ENCODE peak calls at places on chromosomes 4 and X, in eight cellular contexts. P is stomach; U is CD8-positive, alpha-beta memory T cell; J is uterus; M is fibroblast of lung; W is upper lobe of right lung; X is neuronal stem cell; C is adrenal gland. A is an unnamed sample.

GRCh38 chrX:97685753-97686152 is 802.0 kb downstream of the RPA4 start:
- DNase-seq in P (no peak), U (no peak), J (no peak), M (peak; percentile 23), W (no peak), X (no peak), C (peak; percentile 53), A (no peak)

GRCh38 chr4:78519962-78520361 is 31.6 kb upstream of the ANXA3 start:
- DNase-seq in P (no peak), U (no peak), J (no peak), M (no peak), W (no peak), X (no peak), C (no peak), A (no peak)

GRCh38 chr4:54082168-54082567 is 17.8 kb upstream of the CHIC2 start:
- DNase-seq in P (peak; percentile 46), U (no peak), J (no peak), M (peak; percentile 98), W (no peak), X (no peak), C (peak; percentile 76), A (no peak)

GRCh38 chr4:2767705-2768074 is 11.6 kb upstream of the TNIP2 start:
- DNase-seq in P (no peak), U (no peak), J (no peak), M (no peak), W (no peak), X (no peak), C (no peak), A (no peak)

GRCh38 chr4:69617083-69617694 is 22.3 kb downstream of the UGT2A2 start:
- DNase-seq in P (no peak), U (no peak), J (no peak), M (peak; percentile 51), W (no peak), X (peak; percentile 45), C (no peak), A (no peak)

GRCh38 chr4:125191252-125191651 is 123.5 kb upstream of the FAT4 start:
- DNase-seq in P (no peak), U (no peak), J (no peak), M (peak; percentile 95), W (no peak), X (no peak), C (no peak), A (no peak)

GRCh38 chr4:75990129-75990528 is 616 bp downstream of the SDAD1 start:
- DNase-seq in P (no peak), U (no peak), J (no peak), M (peak; percentile 14), W (no peak), X (no peak), C (no peak), A (no peak)

GRCh38 chr4:154045086-154045485 is 256.2 kb upstream of the SFRP2 start:
- DNase-seq in P (no peak), U (no peak), J (no peak), M (no peak), W (no peak), X (no peak), C (no peak), A (no peak)

GRCh38 chr4:52015366-52015765 is 4.8 kb downstream of the LRRC66 start:
- DNase-seq in P (no peak), U (no peak), J (no peak), M (peak; percentile 5), W (no peak), X (no peak), C (no peak), A (no peak)

GRCh38 chr4:76673361-76673760 is 224.6 kb downstream of the SOWAHB start:
- DNase-seq in P (no peak), U (no peak), J (no peak), M (no peak), W (no peak), X (no peak), C (no peak), A (no peak)

GRCh38 chrX:85288992-85289723 is 45.4 kb downstream of the ZNF711 start:
- DNase-seq in P (no peak), U (no peak), J (no peak), M (no peak), W (no peak), X (no peak), C (no peak), A (no peak)

DNA sequence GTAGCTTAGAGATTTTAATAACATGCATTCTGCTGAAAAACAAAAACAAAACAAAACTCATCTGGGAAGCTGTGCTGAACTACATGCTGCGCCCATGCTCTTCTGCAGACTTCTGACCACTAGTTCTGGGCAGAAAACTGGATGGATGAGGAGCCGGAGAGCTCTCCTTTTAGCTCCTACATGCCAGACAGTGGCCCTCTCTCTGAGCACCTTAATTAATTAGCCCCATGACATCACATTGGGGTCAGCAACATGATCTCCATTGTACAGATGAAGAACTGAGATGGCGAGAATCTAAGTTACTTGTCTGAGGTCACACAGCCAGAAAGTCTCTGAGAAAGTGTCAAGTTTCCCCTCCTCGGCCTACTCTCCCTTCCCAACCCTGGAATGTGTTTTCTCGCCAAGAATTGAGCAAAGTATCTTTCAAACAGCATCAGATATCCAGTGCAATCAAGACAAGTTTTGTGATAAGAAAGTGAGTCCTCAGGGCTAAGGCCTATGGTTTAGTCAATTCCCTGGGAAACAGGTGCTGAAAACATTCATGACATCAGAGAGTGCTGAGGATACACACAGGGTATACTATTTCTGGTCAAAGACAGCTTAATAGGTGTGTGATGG is 21.6 kb downstream of the SCD5 start:
- DNase-seq in P (no peak), U (no peak), J (no peak), M (peak; percentile 88), W (no peak), X (no peak), C (no peak), A (no peak)
- H3K27ac ChIP-seq in P (no peak overlapping the region), U (no peak overlapping the region), J (no peak overlapping the region), M (no peak overlapping the region), W (no peak overlapping the region), X (no peak overlapping the region), C (no peak overlapping the region), A (peak overlapping the region; percentile 53)

GRCh38 chr4:4341861-4342650 is 44.8 kb upstream of the NSG1 start:
- DNase-seq in P (no peak), U (no peak), J (no peak), M (no peak), W (no peak), X (no peak), C (no peak), A (no peak)
- H3K27me3 ChIP-seq in P (peaks cover 5% of the 10 kb centered on the region), U (no peaks in the 10 kb centered on the region), J (no peaks in the 10 kb centered on the region), M (peaks cover 4% of the 10 kb centered on the region), W (no peaks in the 10 kb centered on the region), X (peaks cover 18% of the 10 kb centered on the region), C (no peaks in the 10 kb centered on the region), A (no peaks in the 10 kb centered on the region)

GRCh38 chr4:74284074-74284473 is 24.2 kb upstream of the EPGN start:
- DNase-seq in P (no peak), U (no peak), J (no peak), M (peak; percentile 90), W (no peak), X (no peak), C (no peak), A (no peak)
- H3K27ac ChIP-seq in P (no peak overlapping the region), U (no peak overlapping the region), J (no peak overlapping the region), M (peak overlapping the region; percentile 7), W (no peak overlapping the region), X (no peak overlapping the region), C (no peak overlapping the region), A (no peak overlapping the region)

DNA sequence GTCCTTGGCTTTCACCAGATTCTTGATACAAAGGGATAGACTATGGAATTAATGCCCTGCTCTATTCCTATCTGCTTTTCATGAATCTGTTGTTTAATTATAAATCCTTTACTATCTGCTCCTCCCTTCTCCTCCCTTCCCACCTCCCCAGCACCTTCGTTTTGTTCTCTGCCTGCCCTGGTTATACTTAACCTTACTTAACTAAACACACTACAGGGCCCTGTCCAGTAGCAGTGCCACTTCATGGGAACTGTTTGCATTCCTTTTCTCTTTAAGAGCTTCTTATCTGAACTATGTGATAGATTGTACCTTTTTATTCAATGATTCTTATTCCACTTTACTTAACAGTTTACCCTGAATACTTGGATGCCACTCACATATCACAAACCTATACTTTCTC is 830 bp downstream of the HOPX start:
- DNase-seq in P (peak; percentile 47), U (no peak), J (no peak), M (no peak), W (no peak), X (no peak), C (no peak), A (no peak)
- H3K27me3 ChIP-seq in P (no peaks in the 10 kb centered on the region), U (peaks cover 6% of the 10 kb centered on the region), J (no peaks in the 10 kb centered on the region), M (peaks cover 16% of the 10 kb centered on the region), W (no peaks in the 10 kb centered on the region), X (peaks cover 9% of the 10 kb centered on the region), C (peaks cover 6% of the 10 kb centered on the region), A (no peaks in the 10 kb centered on the region)